ENCODE peak calls at places on chromosomes 13 and 19, in eight cellular contexts. D, G, H, R, T, K, B and C are unnamed samples. For H3K4me1, the result is how much of the 10 kb centered on the place peaks cover.

GRCh38 chr19:35207391-35207871 is 21.1 kb downstream of the FAM187B start:
- DNase-seq in G (no peak), H (no peak), D (no peak), R (no peak), B (no peak), T (no peak), K (no peak), C (no peak)

GRCh38 chr19:38735257-38735686 is 9.0 kb downstream of the CAPN12 start:
- DNase-seq in G (no peak), T (peak), B (peak), D (peak), R (peak), H (no peak), K (no peak), C (peak)

GRCh38 chr19:5645409-5645808 is 22.5 kb downstream of the SAFB start:
- DNase-seq in B (no peak), D (peak), T (no peak), G (no peak), H (peak), K (no peak), R (no peak), C (no peak)

GRCh38 chr13:106373989-106374572 is 161.4 kb downstream of the EFNB2 start:
- DNase-seq in B (peak), H (no peak), T (no peak), K (no peak), R (no peak), D (no peak), G (no peak), C (no peak)

GRCh38 chr13:112614835-112615234 is 26.9 kb upstream of the TUBGCP3 start:
- DNase-seq in B (no peak), T (no peak), D (no peak), R (no peak), K (no peak), G (no peak), H (no peak), C (no peak)

GRCh38 chr13:33174491-33174890 is 111.1 kb downstream of the STARD13 start:
- DNase-seq in H (no peak), T (no peak), K (no peak), G (no peak), D (no peak), R (no peak), B (no peak), C (no peak)

GRCh38 chr19:38062959-38063786 is 156.2 kb downstream of the SIPA1L3 start:
- DNase-seq in G (no peak), B (no peak), D (no peak), T (no peak), R (peak), K (no peak), H (no peak), C (no peak)

GRCh38 chr19:52535831-52536800 is 8.6 kb downstream of the ZNF808 start:
- DNase-seq in R (peak), G (peak), T (peak), K (peak), B (peak), H (peak), D (peak), C (peak)

GRCh38 chr13:49669735-49670309 is 21.5 kb downstream of the EBPL start:
- DNase-seq in T (peak), K (peak), D (no peak), G (no peak), B (peak), R (no peak), H (no peak), C (no peak)

GRCh38 chr13:102555914-102556553 is 40.8 kb upstream of the TPP2 start:
- DNase-seq in R (no peak), H (no peak), G (no peak), B (peak), K (no peak), T (peak), D (no peak), C (no peak)

GRCh38 chr13:69912576-69913074 is 195.0 kb upstream of the ATXN8OS start:
- DNase-seq in R (no peak), G (no peak), T (no peak), K (no peak), D (no peak), H (no peak), B (no peak), C (no peak)

GRCh38 chr13:35983206-35983605 is 148.0 kb downstream of the DCLK1 start:
- DNase-seq in T (no peak), B (no peak), H (no peak), D (no peak), K (no peak), R (no peak), G (no peak), C (no peak)

GRCh38 chr19:29013988-29014387 is 199.0 kb downstream of the UQCRFS1 start:
- DNase-seq in B (no peak), D (peak), G (no peak), T (no peak), R (no peak), K (no peak), H (no peak), C (no peak)

GRCh38 chr19:7908078-7908699 is 4.5 kb downstream of the MAP2K7 start:
- DNase-seq in T (peak), D (no peak), H (no peak), B (no peak), R (peak), G (no peak), K (no peak), C (no peak)

GRCh38 chr13:109251958-109252357 is 534.4 kb downstream of the IRS2 start:
- DNase-seq in B (no peak), R (no peak), K (no peak), H (no peak), T (no peak), D (no peak), G (no peak), C (no peak)

GRCh38 chr19:18701250-18701608 is 17.7 kb downstream of the CRTC1 start:
- DNase-seq in G (no peak), K (no peak), T (no peak), D (no peak), R (no peak), B (no peak), H (peak), C (no peak)

GRCh38 chr19:48511321-48511731 is 309 bp downstream of the LMTK3 start:
- DNase-seq in T (no peak), B (no peak), D (no peak), K (no peak), H (no peak), R (peak), G (no peak), C (no peak)

GRCh38 chr19:48216933-48217332 is 38.8 kb downstream of the CARD8 start:
- DNase-seq in R (no peak), H (no peak), K (no peak), D (no peak), G (no peak), B (no peak), T (peak), C (no peak)

GRCh38 chr13:78609464-78610205 is 6.3 kb upstream of the POU4F1 start:
- DNase-seq in G (no peak), H (no peak), T (peak), B (no peak), D (peak), K (no peak), R (peak), C (no peak)

GRCh38 chr13:23510979-23511735 is 59.1 kb upstream of the TNFRSF19 start:
- DNase-seq in R (no peak), T (peak), G (no peak), D (no peak), H (no peak), K (no peak), B (peak), C (no peak)

GRCh38 chr13:30443957-30444404 is 21.7 kb downstream of the UBE2L5 start:
- DNase-seq in B (no peak), T (no peak), K (no peak), D (no peak), G (no peak), R (peak), H (no peak), C (no peak)

GRCh38 chr19:18274303-18274775 is at the start of gene IQCN:
- DNase-seq in T (peak), R (peak), K (no peak), B (peak), D (peak), G (no peak), H (peak), C (peak)

GRCh38 chr13:110680852-110681251 is 25.1 kb downstream of the CARS2 start:
- DNase-seq in T (peak), B (no peak), G (no peak), H (no peak), R (no peak), K (no peak), D (no peak), C (no peak)

GRCh38 chr13:30375436-30375835 is 46.9 kb upstream of the UBE2L5 start:
- DNase-seq in T (no peak), B (no peak), H (no peak), D (no peak), K (no peak), G (no peak), R (no peak), C (no peak)

GRCh38 chr13:112208656-112209055 is 141.7 kb downstream of the SOX1 start:
- DNase-seq in R (peak), D (no peak), T (no peak), B (no peak), G (no peak), H (no peak), K (no peak), C (no peak)

DNA sequence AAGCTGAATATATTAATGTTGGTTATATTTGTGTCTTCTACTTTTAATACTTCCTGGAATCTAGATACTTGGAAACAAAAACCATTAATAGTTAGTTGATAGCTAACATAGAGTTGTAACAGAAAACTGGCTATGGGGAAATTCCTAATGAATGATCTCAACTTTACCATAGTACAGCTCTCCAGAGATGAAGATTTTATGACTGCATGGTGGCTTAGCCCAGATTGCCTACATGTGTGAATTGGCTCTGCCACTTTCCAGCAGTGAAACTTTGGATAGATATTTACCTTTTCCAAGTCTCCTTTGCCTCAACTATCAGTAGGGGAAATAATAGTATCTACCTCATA is 161.0 kb downstream of the LACC1 start:
- DNase-seq in H (no peak), K (no peak), D (no peak), B (no peak), G (no peak), R (no peak), T (no peak), C (no peak)
- H3K4me1 ChIP-seq in H (under half), K (under half), D (under half), B (under half), G (under half), R (under half), T (under half), C (under half)

GRCh38 chr13:27919299-27919933 is 384 bp upstream of the PDX1 start:
- DNase-seq in G (no peak), B (no peak), R (no peak), T (no peak), H (no peak), K (no peak), D (no peak), C (no peak)
- H3K4me3 ChIP-seq in G (no peak), B (peak), R (peak), T (peak), H (peak), K (peak), D (peak), C (no peak)

GRCh38 chr13:95118541-95119324 is 182.5 kb downstream of the ABCC4 start:
- DNase-seq in R (no peak), B (no peak), D (no peak), G (no peak), T (no peak), K (no peak), H (no peak), C (no peak)

GRCh38 chr13:95113601-95114000 is 187.7 kb downstream of the ABCC4 start:
- DNase-seq in T (peak), H (no peak), G (no peak), K (no peak), D (no peak), B (no peak), R (no peak), C (no peak)

GRCh38 chr13:95115525-95115924 is 185.7 kb downstream of the ABCC4 start:
- DNase-seq in G (peak), H (no peak), D (no peak), K (no peak), R (no peak), T (no peak), B (peak), C (no peak)

GRCh38 chr13:95120650-95121049 is 180.6 kb downstream of the ABCC4 start:
- DNase-seq in G (no peak), B (no peak), H (no peak), K (no peak), T (no peak), D (no peak), R (no peak), C (no peak)

GRCh38 chr13:95117092-95117491 is 184.2 kb downstream of the ABCC4 start:
- DNase-seq in H (no peak), G (no peak), B (no peak), K (no peak), T (no peak), D (no peak), R (no peak), C (no peak)
- H3K4me1 ChIP-seq in H (under half), G (under half), B (under half), K (under half), T (under half), D (under half), R (under half), C (under half)

DNA sequence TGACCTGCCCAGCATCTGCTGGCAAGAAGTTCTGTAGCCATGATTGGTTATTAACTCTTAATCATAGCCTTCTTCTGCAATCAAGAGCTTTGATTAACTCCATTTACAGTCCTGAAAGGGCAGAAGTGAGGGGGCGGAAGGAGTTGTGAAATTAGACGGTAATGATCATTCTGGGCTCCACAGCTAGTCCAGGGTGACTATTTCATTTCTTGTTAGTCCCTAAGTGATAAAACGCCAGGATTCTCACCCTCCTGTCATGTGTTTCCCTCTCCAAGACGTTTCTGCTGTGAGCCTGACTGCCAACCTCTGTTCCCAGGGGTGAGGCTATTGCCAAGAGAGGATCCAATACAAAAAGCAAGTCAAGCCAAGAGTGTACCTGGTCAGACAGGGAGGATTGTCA is 155.9 kb upstream of the IPO5 start:
- DNase-seq in G (no peak), R (no peak), T (no peak), B (no peak), H (no peak), K (no peak), D (no peak), C (no peak)
- H3K4me3 ChIP-seq in G (no peak), R (no peak), T (no peak), B (no peak), H (no peak), K (no peak), D (no peak), C (no peak)